ENCODE peak calls at places on chromosomes 6 and 20, in eight cellular contexts. G is lower lobe of right lung; D is tibial nerve; C is esophagus muscularis mucosa; Q is pancreas; Z is CD8-positive, alpha-beta T cell; Y is psoas muscle; S is mucosa of descending colon. B is an unnamed sample.
A peak's percentile ranks its signal among the peaks of the same experiment; 100 is the strongest.

GRCh38 chr20:5222919-5223634 is 93.7 kb downstream of the PROKR2 start:
- DNase-seq in G (peak; percentile 67), D (peak; percentile 20), C (no peak), Q (no peak), Z (peak; percentile 51), Y (peak; percentile 70), S (peak; percentile 58), B (no peak)

GRCh38 chr6:14126250-14126649 is 8.7 kb downstream of the CD83 start:
- DNase-seq in G (no peak), D (no peak), C (no peak), Q (no peak), Z (no peak), Y (no peak), S (no peak), B (no peak)

GRCh38 chr6:45436544-45437440 is 59.1 kb upstream of the SUPT3H start:
- DNase-seq in G (no peak), D (no peak), C (no peak), Q (no peak), Z (peak; percentile 9), Y (no peak), S (no peak), B (no peak)

GRCh38 chr6:155349129-155349528 is 34.8 kb upstream of the TFB1M start:
- DNase-seq in G (no peak), D (no peak), C (no peak), Q (no peak), Z (no peak), Y (no peak), S (no peak), B (no peak)

GRCh38 chr6:100998111-100998510 is 117.0 kb upstream of the ASCC3 start:
- DNase-seq in G (no peak), D (no peak), C (no peak), Q (no peak), Z (no peak), Y (no peak), S (no peak), B (no peak)

GRCh38 chr6:86707545-86708120 is 229.7 kb upstream of the HTR1E start:
- DNase-seq in G (no peak), D (no peak), C (no peak), Q (no peak), Z (no peak), Y (no peak), S (no peak), B (no peak)

GRCh38 chr20:24309596-24309995 is 159.8 kb upstream of the SYNDIG1 start:
- DNase-seq in G (no peak), D (no peak), C (no peak), Q (no peak), Z (no peak), Y (no peak), S (no peak), B (no peak)

GRCh38 chr6:2351807-2352431 is 106.5 kb upstream of the GMDS start:
- DNase-seq in G (no peak), D (no peak), C (no peak), Q (no peak), Z (no peak), Y (no peak), S (no peak), B (no peak)

GRCh38 chr6:66103354-66103753 is 396.3 kb upstream of the EYS start:
- DNase-seq in G (no peak), D (no peak), C (no peak), Q (no peak), Z (no peak), Y (no peak), S (no peak), B (no peak)

GRCh38 chr6:15326072-15326614 is 80.3 kb downstream of the JARID2 start:
- DNase-seq in G (no peak), D (no peak), C (no peak), Q (no peak), Z (peak; percentile 25), Y (no peak), S (no peak), B (no peak)

GRCh38 chr20:10915815-10916214 is 242.0 kb upstream of the JAG1 start:
- DNase-seq in G (no peak), D (no peak), C (no peak), Q (no peak), Z (no peak), Y (no peak), S (no peak), B (no peak)

DNA sequence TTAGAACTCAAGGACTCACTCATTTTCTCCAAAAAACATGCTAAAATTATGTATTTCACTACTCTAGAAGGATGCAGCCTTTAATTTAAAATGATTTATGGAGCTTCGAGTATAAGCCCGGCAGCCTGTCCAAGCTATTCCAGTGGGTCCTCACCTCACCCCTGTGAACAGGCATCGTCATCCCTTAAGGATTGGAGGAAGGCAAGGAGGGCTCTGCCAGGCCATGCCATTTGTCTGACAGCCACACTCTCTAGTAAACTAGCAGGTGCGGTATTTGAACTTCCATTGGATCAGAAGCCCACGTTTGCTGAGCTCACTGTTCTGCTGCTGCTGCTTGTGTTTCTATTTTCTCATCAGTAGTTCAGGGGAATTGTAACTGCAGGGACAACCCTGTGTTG is 39.8 kb upstream of the NAA20 start:
- DNase-seq in G (no peak), D (no peak), C (no peak), Q (no peak), Z (no peak), Y (peak; percentile 64), S (no peak), B (no peak)
- H3K4me1 ChIP-seq in G (peaks cover 95% of the 10 kb centered on the region), D (peaks cover 93% of the 10 kb centered on the region), C (peaks cover 88% of the 10 kb centered on the region), Q (peaks cover 54% of the 10 kb centered on the region), Z (no peaks in the 10 kb centered on the region), Y (peaks cover 83% of the 10 kb centered on the region), S (peaks cover 4% of the 10 kb centered on the region), B (peaks cover 77% of the 10 kb centered on the region)

GRCh38 chr20:55977723-55978481 is 27.4 kb downstream of the CBLN4 start:
- DNase-seq in G (peak; percentile 66), D (no peak), C (no peak), Q (no peak), Z (no peak), Y (no peak), S (no peak), B (peak; percentile 69)
- H3K4me1 ChIP-seq in G (peaks cover 10% of the 10 kb centered on the region), D (peaks cover 17% of the 10 kb centered on the region), C (peaks cover 19% of the 10 kb centered on the region), Q (no peaks in the 10 kb centered on the region), Z (no peaks in the 10 kb centered on the region), Y (no peaks in the 10 kb centered on the region), S (no peaks in the 10 kb centered on the region), B (peaks cover 12% of the 10 kb centered on the region)

GRCh38 chr20:47314647-47315338 is 41.7 kb downstream of the ZMYND8 start:
- DNase-seq in G (no peak), D (no peak), C (no peak), Q (no peak), Z (no peak), Y (no peak), S (no peak), B (no peak)

GRCh38 chr20:47318027-47318595 is 38.4 kb downstream of the ZMYND8 start:
- DNase-seq in G (peak; percentile 52), D (no peak), C (no peak), Q (no peak), Z (no peak), Y (peak; percentile 59), S (no peak), B (peak; percentile 62)

GRCh38 chr20:47316776-47317126 is 39.7 kb downstream of the ZMYND8 start:
- DNase-seq in G (no peak), D (no peak), C (no peak), Q (no peak), Z (no peak), Y (no peak), S (no peak), B (peak; percentile 40)

GRCh38 chr20:47317127-47317895 is 39.2 kb downstream of the ZMYND8 start:
- DNase-seq in G (peak; percentile 84), D (peak; percentile 72), C (peak; percentile 98), Q (no peak), Z (peak; percentile 50), Y (peak; percentile 94), S (peak; percentile 66), B (peak; percentile 91)

DNA sequence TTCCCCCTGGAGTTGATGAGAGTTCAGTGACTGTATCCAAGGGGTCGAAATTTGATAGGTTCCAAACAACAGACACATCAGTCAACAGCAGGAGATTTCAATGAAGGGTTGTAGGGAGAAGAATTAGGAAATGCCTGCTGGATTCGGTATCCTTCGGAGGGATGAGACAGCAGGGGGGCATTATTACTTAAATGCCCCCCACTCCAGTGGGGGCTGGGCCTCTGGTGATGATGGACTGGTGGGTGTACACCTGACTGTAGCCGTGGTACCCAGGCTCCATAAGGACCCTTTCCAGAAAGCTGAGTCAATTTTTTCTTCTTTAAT is 41.2 kb downstream of the ZMYND8 start:
- DNase-seq in G (no peak), D (no peak), C (no peak), Q (no peak), Z (no peak), Y (no peak), S (no peak), B (peak; percentile 32)
- H3K4me1 ChIP-seq in G (peaks cover 80% of the 10 kb centered on the region), D (peaks cover 63% of the 10 kb centered on the region), C (peaks cover 90% of the 10 kb centered on the region), Q (peaks cover 34% of the 10 kb centered on the region), Z (peaks cover 43% of the 10 kb centered on the region), Y (peaks cover 59% of the 10 kb centered on the region), S (peaks cover 46% of the 10 kb centered on the region), B (peaks cover 70% of the 10 kb centered on the region)

DNA sequence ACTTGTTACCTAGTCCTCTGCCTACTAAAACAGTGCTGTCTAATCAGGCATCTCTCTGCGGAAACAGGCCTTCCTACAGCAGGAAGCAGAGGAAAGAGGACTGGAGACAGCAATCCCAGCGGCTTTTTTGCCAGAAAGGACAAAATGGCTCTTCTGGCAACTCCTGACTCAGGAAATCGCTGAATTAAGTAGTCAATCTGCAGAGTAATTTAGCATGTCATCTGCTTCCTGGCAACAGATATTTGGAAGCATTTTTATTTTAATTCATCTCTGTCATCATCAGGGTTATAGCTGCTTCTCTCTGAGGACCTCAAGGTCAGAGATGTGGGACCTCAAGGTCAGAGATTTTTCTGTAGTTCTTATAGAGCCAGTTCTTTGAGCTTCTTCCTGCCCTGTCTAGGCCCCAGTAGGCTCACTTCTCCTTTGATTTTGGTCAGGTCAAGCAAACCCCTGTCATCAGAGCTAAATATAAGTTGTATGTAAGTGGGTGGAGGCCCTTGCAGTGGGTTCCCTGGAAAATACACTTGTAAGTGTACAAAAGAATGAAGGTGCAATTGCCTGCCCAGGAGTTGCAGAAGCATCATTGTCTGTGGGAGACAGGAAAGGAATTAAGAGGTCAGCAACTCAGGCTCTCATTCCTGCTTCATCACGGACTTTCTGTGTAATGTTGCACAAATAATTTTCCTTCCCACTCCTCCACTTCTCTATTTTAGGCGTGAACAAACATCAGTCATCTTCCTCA is 229.4 kb downstream of the ALDH8A1 start:
- DNase-seq in G (no peak), D (no peak), C (no peak), Q (no peak), Z (no peak), Y (no peak), S (no peak), B (no peak)
- H3K4me1 ChIP-seq in G (peaks cover 64% of the 10 kb centered on the region), D (peaks cover 57% of the 10 kb centered on the region), C (peaks cover 69% of the 10 kb centered on the region), Q (peaks cover 20% of the 10 kb centered on the region), Z (no peaks in the 10 kb centered on the region), Y (peaks cover 6% of the 10 kb centered on the region), S (no peaks in the 10 kb centered on the region), B (peaks cover 36% of the 10 kb centered on the region)